ENCODE peak calls at places on chromosomes 4 and X, in four cellular contexts. One of them, this sample, is unnamed.

GRCh38 chr4:140308366-140309123 is 64.9 kb upstream of the SCOC start:
- DNase-seq in iris pigment epithelial cell: peak
- DNase-seq in posterior cingulate gyrus: peak
- DNase-seq in T-helper 1 cell: no peak
- DNase-seq in this sample: peak

GRCh38 chr4:6953751-6954380 is 44.2 kb downstream of the TBC1D14 start:
- DNase-seq in iris pigment epithelial cell: peak
- DNase-seq in posterior cingulate gyrus: no peak
- DNase-seq in T-helper 1 cell: no peak
- DNase-seq in this sample: peak

GRCh38 chrX:29935455-29935854 is 279.9 kb upstream of the MAGEB2 start:
- DNase-seq in iris pigment epithelial cell: no peak
- DNase-seq in posterior cingulate gyrus: no peak
- DNase-seq in T-helper 1 cell: no peak
- DNase-seq in this sample: no peak

GRCh38 chr4:45795165-45795564 is 328.7 kb downstream of the GABRG1 start:
- DNase-seq in iris pigment epithelial cell: no peak
- DNase-seq in posterior cingulate gyrus: no peak
- DNase-seq in T-helper 1 cell: no peak
- DNase-seq in this sample: no peak

GRCh38 chr4:112284662-112285411 is 867 bp downstream of the TIFA start:
- DNase-seq in iris pigment epithelial cell: peak
- DNase-seq in posterior cingulate gyrus: no peak
- DNase-seq in T-helper 1 cell: no peak
- DNase-seq in this sample: peak

GRCh38 chr4:109998867-109999303 is 86.2 kb downstream of the EGF start:
- DNase-seq in iris pigment epithelial cell: peak
- DNase-seq in posterior cingulate gyrus: no peak
- DNase-seq in T-helper 1 cell: peak
- DNase-seq in this sample: peak

GRCh38 chr4:30721353-30722091 is 1.4 kb downstream of the PCDH7 start:
- DNase-seq in iris pigment epithelial cell: peak
- DNase-seq in posterior cingulate gyrus: peak
- DNase-seq in T-helper 1 cell: no peak
- DNase-seq in this sample: no peak

GRCh38 chrX:1242901-1243402 is 25.7 kb upstream of the CSF2RA start:
- DNase-seq in iris pigment epithelial cell: no peak
- DNase-seq in posterior cingulate gyrus: no peak
- DNase-seq in T-helper 1 cell: peak
- DNase-seq in this sample: peak

GRCh38 chr4:139419388-139419914 is 34.5 kb upstream of the RAB33B start:
- DNase-seq in iris pigment epithelial cell: peak
- DNase-seq in posterior cingulate gyrus: no peak
- DNase-seq in T-helper 1 cell: no peak
- DNase-seq in this sample: no peak

GRCh38 chr4:145681956-145682355 is 2.0 kb downstream of the C4orf51 start:
- DNase-seq in iris pigment epithelial cell: peak
- DNase-seq in posterior cingulate gyrus: no peak
- DNase-seq in T-helper 1 cell: no peak
- DNase-seq in this sample: no peak

GRCh38 chrX:24550166-24550565 is 85.1 kb downstream of the PDK3 start:
- DNase-seq in iris pigment epithelial cell: no peak
- DNase-seq in posterior cingulate gyrus: no peak
- DNase-seq in T-helper 1 cell: no peak
- DNase-seq in this sample: no peak

GRCh38 chr4:13483142-13484044 is 747 bp downstream of the RAB28 start:
- DNase-seq in iris pigment epithelial cell: peak
- DNase-seq in posterior cingulate gyrus: no peak
- DNase-seq in T-helper 1 cell: peak
- DNase-seq in this sample: peak

GRCh38 chr4:129350800-129351199 is 254.8 kb downstream of the C4orf33 start:
- DNase-seq in iris pigment epithelial cell: no peak
- DNase-seq in posterior cingulate gyrus: no peak
- DNase-seq in T-helper 1 cell: no peak
- DNase-seq in this sample: no peak

GRCh38 chr4:185275501-185275900 is 66.1 kb downstream of the SNX25 start:
- DNase-seq in iris pigment epithelial cell: peak
- DNase-seq in posterior cingulate gyrus: no peak
- DNase-seq in T-helper 1 cell: no peak
- DNase-seq in this sample: no peak

GRCh38 chr4:20356565-20356964 is 104.9 kb downstream of the SLIT2 start:
- DNase-seq in iris pigment epithelial cell: peak
- DNase-seq in posterior cingulate gyrus: no peak
- DNase-seq in T-helper 1 cell: no peak
- DNase-seq in this sample: peak

This sample was measured in Caki2.